ENCODE peak calls at places on chromosomes 2 and 18, in eight cellular contexts. G, O, C, L, R, K, S and Q are unnamed samples.

GRCh38 chr2:225457462-225457861 is 58.0 kb downstream of the NYAP2 start:
- DNase-seq in K (no peak), S (no peak), O (no peak), C (no peak), L (no peak), R (no peak), G (no peak), Q (no peak)

GRCh38 chr2:124678043-124678442 is 653.0 kb downstream of the CNTNAP5 start:
- DNase-seq in L (no peak), O (no peak), G (no peak), R (no peak), S (no peak), K (no peak), C (no peak), Q (no peak)

GRCh38 chr18:36419913-36420531 is 122.5 kb downstream of the FHOD3 start:
- DNase-seq in C (no peak), O (no peak), S (peak; percentile 67), K (no peak), G (no peak), R (no peak), L (no peak), Q (peak; percentile 85)

GRCh38 chr2:151063271-151063670 is 198.4 kb downstream of the RBM43 start:
- DNase-seq in C (no peak), S (no peak), L (no peak), G (peak; percentile 20), R (no peak), K (no peak), O (no peak), Q (peak; percentile 91)

GRCh38 chr2:149037851-149038250 is 648 bp upstream of the LYPD6B start:
- DNase-seq in L (no peak), S (peak; percentile 14), R (no peak), K (no peak), O (peak; percentile 48), C (no peak), G (no peak), Q (no peak)

GRCh38 chr2:68921646-68922045 is 31.0 kb downstream of the GKN2 start:
- DNase-seq in K (no peak), G (no peak), L (no peak), R (no peak), O (no peak), S (no peak), C (no peak), Q (peak; percentile 66)

GRCh38 chr2:62038980-62039771 is 133.7 kb downstream of the COMMD1 start:
- DNase-seq in O (no peak), S (peak; percentile 18), G (no peak), L (no peak), C (no peak), R (no peak), K (peak; percentile 98), Q (peak; percentile 90)

GRCh38 chr2:12173271-12173942 is 427.0 kb downstream of the LPIN1 start:
- DNase-seq in C (no peak), L (no peak), R (no peak), S (no peak), O (no peak), K (no peak), G (no peak), Q (no peak)

GRCh38 chr2:186644791-186645190 is 49.1 kb upstream of the FAM171B start:
- DNase-seq in O (no peak), C (no peak), R (no peak), G (no peak), L (no peak), S (no peak), K (no peak), Q (peak; percentile 2)

GRCh38 chr2:215728504-215729065 is 284.8 kb downstream of the MREG start:
- DNase-seq in L (no peak), G (peak; percentile 89), S (no peak), C (peak; percentile 61), R (no peak), O (no peak), K (peak; percentile 35), Q (peak; percentile 76)

GRCh38 chr18:36296591-36297418 is 708 bp upstream of the FHOD3 start:
- DNase-seq in C (peak; percentile 87), R (peak; percentile 81), G (peak; percentile 66), O (peak; percentile 85), L (peak; percentile 73), K (no peak), S (no peak), Q (no peak)

GRCh38 chr2:181138816-181139215 is 158.4 kb downstream of the UBE2E3 start:
- DNase-seq in S (no peak), R (no peak), G (no peak), O (no peak), L (no peak), C (no peak), K (no peak), Q (peak; percentile 14)

GRCh38 chr2:182715121-182715895 is 749 bp upstream of the DNAJC10 start:
- DNase-seq in S (peak; percentile 29), O (no peak), L (no peak), K (no peak), R (no peak), C (no peak), G (no peak), Q (no peak)

GRCh38 chr18:78793313-78793712 is 186.3 kb upstream of the SALL3 start:
- DNase-seq in R (no peak), C (no peak), O (no peak), G (no peak), K (no peak), S (no peak), L (no peak), Q (no peak)

GRCh38 chr18:78794031-78794430 is 185.6 kb upstream of the SALL3 start:
- DNase-seq in C (no peak), O (no peak), S (no peak), R (no peak), L (no peak), G (no peak), K (no peak), Q (no peak)

GRCh38 chr18:78792094-78792493 is 187.5 kb upstream of the SALL3 start:
- DNase-seq in C (no peak), O (no peak), S (no peak), R (no peak), K (no peak), G (no peak), L (no peak), Q (no peak)

GRCh38 chr18:78790960-78791359 is 188.7 kb upstream of the SALL3 start:
- DNase-seq in C (no peak), G (no peak), O (no peak), R (no peak), S (no peak), L (no peak), K (no peak), Q (no peak)

GRCh38 chr18:78792736-78793135 is 186.9 kb upstream of the SALL3 start:
- DNase-seq in R (no peak), O (no peak), L (no peak), S (no peak), G (no peak), C (no peak), K (no peak), Q (no peak)
- TF ChIP-seq CTCF in R (no peak), O (no peak), L (no peak), S (no peak), G (no peak), C (no peak), K (no peak), Q (no peak)

GRCh38 chr2:233061007-233061590 is 957 bp downstream of the INPP5D start:
- DNase-seq in S (no peak), L (no peak), O (no peak), R (no peak), C (no peak), G (no peak), K (no peak), Q (no peak)

GRCh38 chr2:233062447-233062842 is 2.3 kb downstream of the INPP5D start:
- DNase-seq in S (no peak), C (no peak), O (no peak), K (no peak), G (no peak), L (no peak), R (no peak), Q (no peak)

GRCh38 chr2:233062946-233063268 is 2.8 kb downstream of the INPP5D start:
- DNase-seq in L (no peak), O (no peak), C (no peak), R (no peak), G (no peak), K (no peak), S (no peak), Q (no peak)

GRCh38 chr2:233060500-233061006 is 411 bp downstream of the INPP5D start:
- DNase-seq in L (no peak), C (no peak), R (no peak), G (no peak), O (no peak), S (no peak), K (no peak), Q (no peak)

DNA sequence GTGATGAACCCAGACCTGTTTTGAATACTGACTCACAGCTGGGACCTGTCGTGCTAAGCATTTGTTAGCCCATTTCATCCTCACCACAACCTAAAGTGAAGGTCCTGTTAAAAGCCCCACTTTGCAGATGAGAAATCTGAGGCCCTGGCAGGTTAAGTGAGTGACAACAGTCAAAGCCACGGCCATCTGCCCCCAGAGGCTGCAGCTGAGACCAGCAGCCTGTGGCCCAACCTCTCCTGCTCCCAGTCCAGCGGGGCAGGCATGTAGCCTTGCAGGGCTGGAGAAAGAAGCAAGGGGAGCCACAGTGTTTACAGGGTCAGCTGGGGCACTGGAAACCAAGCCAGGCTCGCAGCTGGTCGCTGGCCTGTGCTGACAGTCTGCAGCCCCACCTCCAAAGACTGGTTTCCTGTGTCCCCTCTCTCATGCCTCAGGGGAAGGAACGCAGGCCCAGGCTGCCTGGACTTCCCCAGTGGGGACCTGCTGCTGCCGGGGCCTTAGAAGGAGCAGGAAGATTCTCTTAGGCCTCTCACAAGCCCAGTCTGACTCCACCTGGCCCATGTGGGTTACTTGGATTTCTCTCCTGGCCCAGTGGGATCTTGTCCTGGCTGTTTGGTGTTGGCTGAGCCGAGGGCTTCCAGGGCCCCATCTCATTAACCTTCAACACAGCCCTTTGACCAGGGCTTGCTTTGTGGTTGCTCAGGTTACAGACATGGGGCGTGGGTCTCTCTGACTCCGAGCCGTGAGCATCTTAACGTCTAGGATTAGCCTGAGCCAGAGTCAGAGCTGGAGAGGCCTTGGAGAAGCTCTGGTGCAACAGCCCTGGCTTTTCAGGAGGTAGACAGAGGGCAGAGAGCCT is 1.7 kb downstream of the INPP5D start:
- DNase-seq in R (no peak), S (no peak), K (no peak), L (peak; percentile 63), C (no peak), O (no peak), G (no peak), Q (no peak)
- TF ChIP-seq CTCF in R (no peak), S (no peak), K (peak; percentile 44), L (peak; percentile 9), C (no peak), O (no peak), G (peak; percentile 4), Q (no peak)

GRCh38 chr2:143230506-143231256 is 101.5 kb downstream of the ARHGAP15 start:
- DNase-seq in G (no peak), K (no peak), C (no peak), S (no peak), L (no peak), O (no peak), R (no peak), Q (peak; percentile 2)
- TF ChIP-seq CTCF in G (no peak), K (no peak), C (no peak), S (no peak), L (no peak), O (no peak), R (no peak), Q (no peak)

DNA sequence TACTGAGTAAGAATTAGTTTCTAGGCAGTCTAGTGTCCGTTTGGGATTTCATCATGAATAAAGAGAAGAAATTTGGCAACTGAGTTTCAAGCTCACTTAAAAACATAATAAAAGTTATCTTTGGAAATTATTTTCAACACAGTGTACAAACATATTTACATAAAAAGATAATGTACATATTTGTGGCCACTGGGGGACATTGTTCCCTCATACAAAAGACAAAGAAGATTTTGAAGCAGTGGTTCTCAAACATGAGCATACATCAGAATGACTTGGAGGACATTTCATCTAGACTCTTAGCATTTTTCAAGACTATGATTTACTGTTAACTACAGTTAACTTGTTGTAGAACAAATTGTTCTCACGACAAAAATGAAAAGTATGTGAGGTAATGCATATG is 15.7 kb upstream of the TTC21B start:
- DNase-seq in G (no peak), R (no peak), S (no peak), K (no peak), L (no peak), O (no peak), C (no peak), Q (no peak)
- TF ChIP-seq CTCF in G (no peak), R (no peak), S (no peak), K (no peak), L (no peak), O (no peak), C (peak; percentile 23), Q (peak; percentile 23)